ENCODE peak calls at places on chromosomes 2 and 18, in six cellular contexts. L, T, H, D, Y and C are unnamed samples.

GRCh38 chr2:234989183-234989701 is 37.4 kb downstream of the SH3BP4 start:
- DNase-seq in D (no peak), H (peak), L (peak), Y (peak), T (no peak), C (peak)

GRCh38 chr2:112916625-112917024 is 5.7 kb downstream of the IL37 start:
- DNase-seq in Y (no peak), D (no peak), T (no peak), H (no peak), L (no peak), C (no peak)

GRCh38 chr2:225100856-225101294 is 58.6 kb upstream of the DOCK10 start:
- DNase-seq in D (no peak), Y (no peak), T (peak), L (no peak), H (no peak), C (no peak)

GRCh38 chr2:39938035-39938835 is 159.2 kb upstream of the THUMPD2 start:
- DNase-seq in H (no peak), L (no peak), D (no peak), Y (no peak), T (no peak), C (no peak)

GRCh38 chr2:174631009-174631981 is 33.7 kb upstream of the WIPF1 start:
- DNase-seq in L (no peak), D (no peak), T (no peak), H (no peak), Y (no peak), C (no peak)

GRCh38 chr18:36195427-36196122 is 8.3 kb downstream of the MOCOS start:
- DNase-seq in L (no peak), T (no peak), H (no peak), Y (no peak), D (no peak), C (no peak)

GRCh38 chr2:50438293-50438692 is 593.6 kb downstream of the NRXN1 start:
- DNase-seq in L (no peak), H (peak), T (no peak), Y (no peak), D (no peak), C (no peak)

GRCh38 chr2:169798397-169798717 is 314 bp upstream of the SSB start:
- DNase-seq in L (peak), D (no peak), Y (no peak), H (no peak), T (no peak), C (no peak)

GRCh38 chr2:176493221-176493825 is 224.1 kb downstream of the MTX2 start:
- DNase-seq in L (no peak), Y (no peak), H (no peak), T (no peak), D (no peak), C (no peak)

GRCh38 chr18:32768646-32769206 is 4.1 kb downstream of the KLHL14 start:
- DNase-seq in D (no peak), H (no peak), Y (no peak), T (no peak), L (no peak), C (no peak)

GRCh38 chr2:1605659-1606400 is 138.5 kb downstream of the PXDN start:
- DNase-seq in Y (no peak), T (no peak), D (no peak), L (no peak), H (no peak), C (no peak)

GRCh38 chr2:79892123-79892522 is 379.3 kb downstream of the CTNNA2 start:
- DNase-seq in D (no peak), T (no peak), Y (no peak), L (no peak), H (no peak), C (no peak)

GRCh38 chr2:177658309-177658708 is 265.7 kb downstream of the AGPS start:
- DNase-seq in H (no peak), T (no peak), L (no peak), Y (no peak), D (no peak), C (no peak)

GRCh38 chr2:66305714-66306113 is 129.2 kb upstream of the MEIS1 start:
- DNase-seq in L (peak), H (peak), T (no peak), D (no peak), Y (peak), C (peak)

GRCh38 chr2:94986392-94986963 is 39.0 kb upstream of the MAL start:
- DNase-seq in H (no peak), T (peak), Y (peak), D (no peak), L (peak), C (no peak)

GRCh38 chr2:219578811-219579210 is 6.7 kb downstream of the INHA start:
- DNase-seq in Y (no peak), L (no peak), H (no peak), D (no peak), T (no peak), C (no peak)

GRCh38 chr18:50074404-50074803 is 120.5 kb downstream of the MYO5B start:
- DNase-seq in D (no peak), T (no peak), H (no peak), Y (no peak), L (no peak), C (no peak)

GRCh38 chr2:163348843-163349395 is 386.9 kb downstream of the FIGN start:
- DNase-seq in Y (no peak), T (peak), D (no peak), H (no peak), L (no peak), C (no peak)

GRCh38 chr2:178404380-178404767 is 46.6 kb downstream of the PRKRA start:
- DNase-seq in D (no peak), H (no peak), L (no peak), Y (no peak), T (peak), C (no peak)

GRCh38 chr2:45448217-45448616 is 162.8 kb downstream of the SRBD1 start:
- DNase-seq in L (no peak), T (no peak), Y (no peak), D (no peak), H (no peak), C (no peak)

GRCh38 chr2:60806988-60807681 is 51.1 kb downstream of the PAPOLG start:
- DNase-seq in D (no peak), Y (no peak), T (no peak), L (no peak), H (no peak), C (no peak)